ENCODE peak calls at places on chromosomes 2 and 18, in five cellular contexts. Q is ovary, X is caudate nucleus, M is spleen, T is trophoblast cell. P is an unnamed sample.

GRCh38 chr18:67104700-67105284 is 411.7 kb downstream of the DSEL start:
- DNase-seq in Q (peak), X (peak), M (no peak), T (peak), P (peak)

GRCh38 chr2:105617631-105618350 is 126.9 kb upstream of the NCK2 start:
- DNase-seq in Q (no peak), X (no peak), M (no peak), T (no peak), P (peak)

GRCh38 chr2:67215214-67215613 is 181.9 kb upstream of the ETAA1 start:
- DNase-seq in Q (peak), X (no peak), M (no peak), T (peak), P (peak)

GRCh38 chr18:32360682-32361345 is 109.9 kb downstream of the GAREM1 start:
- DNase-seq in Q (no peak), X (no peak), M (no peak), T (no peak), P (no peak)

GRCh38 chr18:22279741-22280452 is 110.5 kb downstream of the GATA6 start:
- DNase-seq in Q (no peak), X (no peak), M (no peak), T (peak), P (no peak)

GRCh38 chr2:177063331-177063730 is 149.3 kb upstream of the HNRNPA3 start:
- DNase-seq in Q (no peak), X (no peak), M (no peak), T (no peak), P (no peak)

GRCh38 chr2:227853765-227854271 is 17.6 kb upstream of the DAW1 start:
- DNase-seq in Q (no peak), X (no peak), M (no peak), T (no peak), P (no peak)

GRCh38 chr2:69221960-69222751 is 164.9 kb downstream of the GFPT1 start:
- DNase-seq in Q (no peak), X (no peak), M (no peak), T (no peak), P (no peak)

GRCh38 chr2:177056540-177056939 is 156.1 kb upstream of the HNRNPA3 start:
- DNase-seq in Q (no peak), X (no peak), M (no peak), T (no peak), P (no peak)

GRCh38 chr18:48166971-48167370 is 236.5 kb upstream of the SMAD2 start:
- DNase-seq in Q (no peak), X (no peak), M (peak), T (no peak), P (peak)

GRCh38 chr2:165952600-165953210 is 871 bp downstream of the TTC21B start:
- DNase-seq in Q (no peak), X (no peak), M (no peak), T (no peak), P (no peak)

GRCh38 chr18:79367480-79367879 is 28.2 kb upstream of the NFATC1 start:
- DNase-seq in Q (no peak), X (no peak), M (no peak), T (no peak), P (no peak)

GRCh38 chr2:121130301-121130850 is 154.6 kb downstream of the TFCP2L1 start:
- DNase-seq in Q (no peak), X (no peak), M (no peak), T (no peak), P (no peak)

GRCh38 chr2:58805126-58805525 is 564.0 kb upstream of the FANCL start:
- DNase-seq in Q (no peak), X (no peak), M (no peak), T (no peak), P (no peak)

GRCh38 chr2:128645631-128646030 is 327.0 kb upstream of the HS6ST1 start:
- DNase-seq in Q (no peak), X (no peak), M (peak), T (no peak), P (no peak)

GRCh38 chr2:176122266-176122632 is 270 bp upstream of the HOXD9 start:
- DNase-seq in Q (no peak), X (no peak), M (peak), T (no peak), P (no peak)

GRCh38 chr2:191836853-191837769 is 9.8 kb downstream of the CAVIN2 start:
- DNase-seq in Q (no peak), X (no peak), M (no peak), T (no peak), P (no peak)

GRCh38 chr2:239908308-239908707 is 116.8 kb downstream of the NDUFA10 start:
- DNase-seq in Q (no peak), X (no peak), M (no peak), T (no peak), P (no peak)

GRCh38 chr18:70022636-70023035 is 75.0 kb upstream of the CD226 start:
- DNase-seq in Q (no peak), X (no peak), M (no peak), T (no peak), P (no peak)

GRCh38 chr2:44645931-44646330 is 284.2 kb downstream of the CAMKMT start:
- DNase-seq in Q (no peak), X (no peak), M (no peak), T (no peak), P (no peak)

GRCh38 chr18:37445368-37445767 is 120.2 kb downstream of the CELF4 start:
- DNase-seq in Q (no peak), X (no peak), M (no peak), T (no peak), P (no peak)

GRCh38 chr2:33021542-33022259 is 74.9 kb downstream of the LTBP1 start:
- DNase-seq in Q (no peak), X (no peak), M (no peak), T (no peak), P (no peak)

GRCh38 chr2:232465061-232465460 is 9.1 kb downstream of the ALPI start:
- DNase-seq in Q (no peak), X (no peak), M (peak), T (no peak), P (no peak)

GRCh38 chr2:121363632-121364420 is 78.8 kb upstream of the TFCP2L1 start:
- DNase-seq in Q (no peak), X (no peak), M (no peak), T (no peak), P (peak)

GRCh38 chr18:63161032-63161727 is 158.4 kb downstream of the BCL2 start:
- DNase-seq in Q (no peak), X (no peak), M (no peak), T (no peak), P (no peak)

GRCh38 chr2:84537251-84537650 is 21.0 kb downstream of the DNAH6 start:
- DNase-seq in Q (no peak), X (no peak), M (no peak), T (peak), P (no peak)

GRCh38 chr2:21194828-21195227 is 71.1 kb downstream of the TDRD15 start:
- DNase-seq in Q (no peak), X (no peak), M (no peak), T (no peak), P (no peak)

GRCh38 chr2:189179607-189179979 is at the start of gene COL5A2:
- DNase-seq in Q (peak), X (no peak), M (no peak), T (no peak), P (peak)

GRCh38 chr2:12222561-12222960 is 476.1 kb downstream of the LPIN1 start:
- DNase-seq in Q (no peak), X (no peak), M (no peak), T (no peak), P (no peak)

GRCh38 chr18:57574866-57575265 is 11.6 kb downstream of the FECH start:
- DNase-seq in Q (no peak), X (no peak), M (no peak), T (no peak), P (no peak)

GRCh38 chr18:76495435-76496199 is 575 bp upstream of the ZNF516 start:
- DNase-seq in Q (peak), X (peak), M (peak), T (no peak), P (peak)

GRCh38 chr2:120564213-120565094 is 171.2 kb upstream of the GLI2 start:
- DNase-seq in Q (no peak), X (no peak), M (no peak), T (no peak), P (no peak)

GRCh38 chr2:47205576-47206141 is 50.6 kb upstream of the STPG4 start:
- DNase-seq in Q (peak), X (peak), M (no peak), T (no peak), P (no peak)

GRCh38 chr18:6109743-6110142 is 214.4 kb upstream of the TMEM200C start:
- DNase-seq in Q (no peak), X (no peak), M (no peak), T (no peak), P (no peak)

GRCh38 chr2:160214461-160215055 is 14.5 kb upstream of the ITGB6 start:
- DNase-seq in Q (no peak), X (no peak), M (no peak), T (no peak), P (no peak)

GRCh38 chr2:99348173-99348572 is 11.0 kb downstream of the EIF5B start:
- DNase-seq in Q (no peak), X (no peak), M (no peak), T (no peak), P (no peak)

GRCh38 chr2:18495058-18495457 is 65.4 kb downstream of the RDH14 start:
- DNase-seq in Q (no peak), X (no peak), M (no peak), T (no peak), P (no peak)

GRCh38 chr2:7031424-7032245 is 114.4 kb downstream of the RNF144A start:
- DNase-seq in Q (no peak), X (peak), M (peak), T (peak), P (peak)

GRCh38 chr2:7034313-7034712 is 117.1 kb downstream of the RNF144A start:
- DNase-seq in Q (no peak), X (no peak), M (no peak), T (no peak), P (no peak)

GRCh38 chr2:7032371-7032770 is 115.2 kb downstream of the RNF144A start:
- DNase-seq in Q (no peak), X (no peak), M (no peak), T (no peak), P (no peak)

GRCh38 chr2:7035884-7036283 is 118.7 kb downstream of the RNF144A start:
- DNase-seq in Q (no peak), X (no peak), M (no peak), T (no peak), P (no peak)

DNA sequence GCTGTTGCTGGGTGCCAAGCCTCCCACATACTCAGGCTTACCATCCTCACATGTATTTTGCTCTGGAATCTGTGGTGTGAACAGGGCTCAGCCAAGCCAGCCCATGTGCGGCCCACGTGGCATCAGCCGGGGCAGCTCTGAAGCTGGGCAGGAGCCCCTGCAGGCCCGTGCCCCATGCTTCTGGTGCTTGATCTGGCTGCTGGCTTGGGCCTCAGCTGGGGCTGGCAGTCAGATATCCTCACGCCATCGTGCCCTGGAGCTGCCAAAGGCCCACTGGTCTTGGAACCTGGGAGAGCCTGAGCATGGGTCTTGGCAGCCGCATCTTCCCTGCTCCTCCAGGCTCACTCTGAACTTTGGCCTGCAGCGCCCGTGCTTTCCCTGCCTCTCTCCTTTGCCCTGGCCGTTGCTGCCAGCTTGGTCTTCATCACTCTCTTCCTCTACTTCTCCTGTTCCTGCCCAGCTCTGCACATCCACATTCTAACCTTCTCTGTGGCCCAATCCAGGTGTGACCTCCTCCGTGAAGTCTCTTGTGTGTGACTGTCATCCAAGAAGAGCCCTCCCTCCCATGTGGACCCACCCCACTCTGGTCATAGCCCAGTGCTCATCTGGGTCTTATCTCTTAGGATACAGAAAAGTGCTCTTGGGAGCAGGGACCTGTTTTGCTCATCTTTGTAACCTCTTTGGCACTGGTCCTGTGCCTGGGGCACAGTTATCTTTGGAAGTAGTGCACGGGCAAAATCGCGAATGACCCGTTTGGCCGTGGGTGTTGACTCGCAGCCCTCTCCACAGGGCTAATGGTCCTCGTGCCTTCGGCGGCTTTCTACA is 116.1 kb downstream of the RNF144A start:
- DNase-seq in Q (no peak), X (no peak), M (no peak), T (no peak), P (no peak)
- H3K27ac ChIP-seq in Q (no peak), X (peak), M (peak), T (no peak), P (no peak)

GRCh38 chr2:138906549-138906948 is 126.4 kb upstream of the NXPH2 start:
- DNase-seq in Q (no peak), X (no peak), M (no peak), T (no peak), P (no peak)

DNA sequence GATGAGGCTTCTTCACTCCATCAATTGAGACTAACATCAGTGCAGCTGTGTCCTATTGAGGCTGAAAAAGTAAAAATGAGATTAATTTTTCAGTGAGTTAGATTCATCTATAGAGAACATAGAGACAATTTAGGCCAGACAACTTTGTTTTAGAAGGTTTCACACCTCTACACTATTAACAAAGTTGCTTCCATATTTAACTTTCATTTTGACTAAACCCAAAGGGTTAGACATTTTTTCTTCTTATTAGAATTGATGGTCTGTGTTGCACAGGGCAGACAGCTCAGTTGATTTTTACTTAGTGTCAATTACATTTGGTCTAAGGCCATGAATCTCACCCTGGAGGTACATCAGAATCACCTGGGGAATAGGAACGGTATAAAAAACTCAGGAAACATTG is 130.2 kb upstream of the NXPH2 start:
- DNase-seq in Q (no peak), X (no peak), M (no peak), T (no peak), P (no peak)
- H3K27ac ChIP-seq in Q (no peak), X (no peak), M (no peak), T (no peak), P (no peak)

GRCh38 chr2:238380785-238381184 is 45.9 kb upstream of the ASB1 start:
- DNase-seq in Q (no peak), X (no peak), M (no peak), T (peak), P (no peak)
- H3K27ac ChIP-seq in Q (no peak), X (no peak), M (peak), T (peak), P (no peak)

GRCh38 chr2:174035981-174036742 is 71.0 kb upstream of the SP3 start:
- DNase-seq in Q (no peak), X (no peak), M (no peak), T (no peak), P (no peak)
- H3K27ac ChIP-seq in Q (no peak), X (no peak), M (peak), T (no peak), P (peak)

GRCh38 chr2:60885683-60886082 is 4.3 kb downstream of the REL start:
- DNase-seq in Q (no peak), X (no peak), M (no peak), T (no peak), P (no peak)
- H3K27ac ChIP-seq in Q (no peak), X (no peak), M (peak), T (no peak), P (no peak)

DNA sequence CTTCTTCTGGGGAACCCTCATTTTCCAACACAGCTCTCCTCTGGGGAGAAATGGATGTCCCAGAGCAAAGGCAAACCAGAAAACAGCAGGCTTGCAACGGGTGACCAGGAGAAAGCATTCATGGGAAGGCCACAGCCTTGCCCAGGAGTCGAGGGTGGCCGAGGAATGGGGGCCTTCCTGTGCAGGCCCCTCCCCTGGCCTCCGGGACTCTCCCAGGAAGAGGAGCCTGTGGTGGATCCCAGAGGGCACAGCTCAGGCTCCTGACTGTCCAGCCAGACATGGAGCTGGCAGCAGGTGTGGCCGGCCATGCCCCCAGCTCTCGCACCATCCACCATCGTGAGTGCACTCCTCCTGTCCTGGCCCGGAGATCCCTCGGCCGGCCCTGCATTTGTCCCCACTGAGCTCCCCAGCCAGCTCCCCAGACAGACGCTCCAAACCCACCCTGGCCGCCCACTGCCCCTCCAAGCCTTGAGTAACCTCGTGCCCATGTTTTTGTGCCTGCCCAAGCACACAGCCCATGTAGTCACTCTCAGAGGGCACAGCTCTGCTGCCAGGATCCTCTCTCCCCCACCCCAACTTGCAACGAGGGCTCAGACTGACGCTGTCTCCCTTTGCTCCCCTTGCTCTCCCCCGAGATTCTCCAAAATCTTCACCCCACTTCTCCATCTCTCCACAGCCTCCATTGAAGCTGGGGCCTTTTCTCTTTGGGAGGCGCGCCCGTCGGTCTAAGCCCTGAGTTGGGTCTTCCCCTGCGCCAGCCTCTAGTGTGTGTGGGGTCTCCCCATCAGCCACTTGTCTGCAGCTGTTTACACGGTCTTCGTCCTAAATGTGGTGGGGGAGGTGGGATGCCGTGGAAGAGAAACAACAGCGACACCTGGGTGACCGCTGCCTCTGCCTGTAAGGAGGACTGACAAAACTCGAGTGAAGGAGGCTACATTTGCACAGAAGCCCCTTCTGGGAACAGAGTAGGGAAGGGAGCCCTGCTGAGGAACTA is 9.8 kb downstream of the PRLH start:
- DNase-seq in Q (no peak), X (no peak), M (peak), T (no peak), P (no peak)
- H3K27ac ChIP-seq in Q (no peak), X (no peak), M (no peak), T (no peak), P (no peak)

GRCh38 chr2:127102464-127103242 is 4.3 kb downstream of the BIN1 start:
- DNase-seq in Q (no peak), X (no peak), M (peak), T (no peak), P (no peak)

GRCh38 chr2:127104881-127105655 is 1.9 kb downstream of the BIN1 start:
- DNase-seq in Q (no peak), X (peak), M (peak), T (no peak), P (no peak)

GRCh38 chr2:127101756-127102463 is 5.0 kb downstream of the BIN1 start:
- DNase-seq in Q (no peak), X (no peak), M (peak), T (no peak), P (no peak)

GRCh38 chr2:127104166-127104660 is 2.7 kb downstream of the BIN1 start:
- DNase-seq in Q (no peak), X (no peak), M (peak), T (no peak), P (no peak)

DNA sequence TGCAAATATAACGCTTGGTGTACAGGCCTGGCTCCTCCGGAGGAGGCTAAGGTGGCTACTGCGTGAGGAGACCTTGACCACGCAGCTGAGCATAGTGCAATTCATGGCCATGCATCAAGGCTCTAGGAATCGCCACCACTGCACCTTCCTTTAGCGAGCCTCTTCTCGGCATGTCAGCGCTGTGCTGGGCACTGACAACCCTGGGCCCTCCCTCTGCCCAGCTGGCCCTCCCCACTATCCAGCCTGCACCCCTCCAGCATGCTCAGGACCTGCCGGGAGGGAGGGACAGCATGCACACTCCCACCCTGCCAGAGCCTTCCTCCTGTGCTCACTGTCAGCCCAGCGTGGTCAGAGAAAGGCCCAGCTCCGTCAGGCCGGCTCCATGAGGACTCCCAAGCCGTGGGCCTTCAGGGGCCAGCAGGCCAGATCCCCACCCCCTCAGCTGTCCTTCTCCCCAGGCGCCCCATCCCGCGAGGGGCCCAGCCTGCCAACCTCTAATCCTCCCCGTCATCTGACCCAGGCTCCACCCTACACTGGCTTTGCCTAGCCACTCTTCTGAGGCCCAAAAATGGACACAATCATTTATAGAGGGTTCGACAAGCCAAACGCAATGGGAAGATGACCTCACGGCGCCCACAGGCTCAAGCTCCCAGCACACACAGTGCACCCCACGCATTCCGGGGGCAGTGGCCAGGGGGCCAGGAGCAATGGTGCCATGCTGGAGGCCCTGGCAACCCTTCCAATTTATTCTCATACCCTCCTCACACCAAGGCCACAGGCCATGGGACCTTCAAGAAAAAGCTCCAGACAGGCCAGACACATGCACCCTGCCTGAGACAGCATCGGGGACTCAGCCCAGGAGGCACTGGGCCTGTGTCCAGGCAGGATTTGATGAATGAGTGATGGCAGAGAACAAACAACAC is 3.5 kb downstream of the BIN1 start:
- DNase-seq in Q (no peak), X (peak), M (peak), T (no peak), P (no peak)
- H3K27ac ChIP-seq in Q (no peak), X (peak), M (no peak), T (no peak), P (no peak)

GRCh38 chr2:230716588-230716987 is 3.9 kb downstream of the CAB39 start:
- DNase-seq in Q (no peak), X (no peak), M (no peak), T (no peak), P (no peak)
- H3K27ac ChIP-seq in Q (no peak), X (no peak), M (peak), T (no peak), P (no peak)